ENCODE peak calls at places on chromosomes 1 and 21, in four cellular contexts. N is IMR-90, Q is H1, A is mesendoderm. O is an unnamed sample. For H3K4me1, the result is how much of the 10 kb centered on the place peaks cover.

GRCh38 chr1:80498673-80499072 is 1302.1 kb upstream of the ADGRL2 start:
- DNase-seq in N (no peak), Q (no peak), A (no peak), O (no peak)

GRCh38 chr1:228272831-228273571 is 65.2 kb downstream of the OBSCN start:
- DNase-seq in N (no peak), Q (peak), A (no peak), O (peak)

GRCh38 chr1:172449585-172450523 is 6.0 kb upstream of the PIGC start:
- DNase-seq in N (peak), Q (peak), A (peak), O (peak)

GRCh38 chr1:109910123-109910962 is at the start of gene CSF1:
- DNase-seq in N (peak), Q (peak), A (peak), O (peak)

GRCh38 chr1:11790880-11791715 is 14.7 kb downstream of the MTHFR start:
- DNase-seq in N (peak), Q (no peak), A (no peak), O (no peak)

GRCh38 chr1:78833491-78833890 is 173.0 kb downstream of the ADGRL4 start:
- DNase-seq in N (peak), Q (no peak), A (no peak), O (no peak)

GRCh38 chr1:220528049-220528678 is at the start of gene MARK1:
- DNase-seq in N (no peak), Q (peak), A (peak), O (peak)

GRCh38 chr21:34830386-34831140 is 161.8 kb downstream of the CLIC6 start:
- DNase-seq in N (no peak), Q (no peak), A (no peak), O (no peak)

GRCh38 chr1:22375601-22376000 is 76.0 kb upstream of the ZBTB40 start:
- DNase-seq in N (no peak), Q (no peak), A (no peak), O (no peak)

GRCh38 chr1:236149003-236149595 is 6.8 kb downstream of the GPR137B start:
- DNase-seq in N (no peak), Q (no peak), A (no peak), O (no peak)

GRCh38 chr1:77288275-77288674 is 6.5 kb downstream of the AK5 start:
- DNase-seq in N (peak), Q (no peak), A (no peak), O (no peak)

GRCh38 chr1:61270761-61271411 is 188.5 kb downstream of the NFIA start:
- DNase-seq in N (peak), Q (no peak), A (no peak), O (no peak)

GRCh38 chr1:183287191-183287675 is 101.2 kb downstream of the LAMC2 start:
- DNase-seq in N (peak), Q (no peak), A (peak), O (no peak)

GRCh38 chr1:109978761-109979488 is 5.6 kb upstream of the AHCYL1 start:
- DNase-seq in N (peak), Q (no peak), A (no peak), O (no peak)

GRCh38 chr1:85022700-85023099 is 25.6 kb downstream of the MCOLN3 start:
- DNase-seq in N (no peak), Q (no peak), A (no peak), O (no peak)

GRCh38 chr1:10514490-10515235 is 39.9 kb downstream of the PEX14 start:
- DNase-seq in N (peak), Q (no peak), A (peak), O (no peak)

GRCh38 chr1:205523891-205524793 is 19.7 kb downstream of the CDK18 start:
- DNase-seq in N (peak), Q (peak), A (peak), O (peak)
- H4K5ac ChIP-seq in N (no peak), Q (no peak), A (no peak), O (no peak)

GRCh38 chr1:1151306-1151705 is 22.4 kb upstream of the TTLL10 start:
- DNase-seq in N (no peak), Q (no peak), A (no peak), O (no peak)

GRCh38 chr1:1157033-1157365 is 16.7 kb upstream of the TTLL10 start:
- DNase-seq in N (no peak), Q (no peak), A (no peak), O (no peak)

GRCh38 chr1:1155258-1155657 is 18.4 kb upstream of the TTLL10 start:
- DNase-seq in N (no peak), Q (no peak), A (no peak), O (no peak)

GRCh38 chr1:1156140-1157032 is 17.3 kb upstream of the TTLL10 start:
- DNase-seq in N (no peak), Q (no peak), A (no peak), O (no peak)

DNA sequence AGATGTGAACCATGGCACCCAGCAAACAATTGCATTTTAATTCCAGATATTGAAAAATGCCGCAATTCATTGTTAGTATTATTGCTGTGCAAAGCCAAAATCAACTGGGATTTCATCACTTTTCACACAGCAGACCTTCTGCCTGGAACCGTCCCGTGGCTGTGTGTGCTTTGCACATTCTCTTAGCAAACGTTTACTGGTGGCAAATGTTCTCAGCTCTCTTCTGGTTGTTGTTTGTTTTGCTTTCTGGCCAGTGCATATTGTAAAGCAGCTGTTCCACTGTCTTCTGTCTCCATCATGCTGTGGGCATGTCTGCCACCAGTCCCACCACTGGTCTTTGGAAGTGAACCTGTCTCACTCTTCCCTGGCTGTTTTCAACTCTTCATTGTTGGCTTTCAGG is 19.8 kb upstream of the TTLL10 start:
- DNase-seq in N (peak), Q (no peak), A (no peak), O (no peak)
- H3K4me1 ChIP-seq in N (under half), Q (under half), A (under half), O (under half)

DNA sequence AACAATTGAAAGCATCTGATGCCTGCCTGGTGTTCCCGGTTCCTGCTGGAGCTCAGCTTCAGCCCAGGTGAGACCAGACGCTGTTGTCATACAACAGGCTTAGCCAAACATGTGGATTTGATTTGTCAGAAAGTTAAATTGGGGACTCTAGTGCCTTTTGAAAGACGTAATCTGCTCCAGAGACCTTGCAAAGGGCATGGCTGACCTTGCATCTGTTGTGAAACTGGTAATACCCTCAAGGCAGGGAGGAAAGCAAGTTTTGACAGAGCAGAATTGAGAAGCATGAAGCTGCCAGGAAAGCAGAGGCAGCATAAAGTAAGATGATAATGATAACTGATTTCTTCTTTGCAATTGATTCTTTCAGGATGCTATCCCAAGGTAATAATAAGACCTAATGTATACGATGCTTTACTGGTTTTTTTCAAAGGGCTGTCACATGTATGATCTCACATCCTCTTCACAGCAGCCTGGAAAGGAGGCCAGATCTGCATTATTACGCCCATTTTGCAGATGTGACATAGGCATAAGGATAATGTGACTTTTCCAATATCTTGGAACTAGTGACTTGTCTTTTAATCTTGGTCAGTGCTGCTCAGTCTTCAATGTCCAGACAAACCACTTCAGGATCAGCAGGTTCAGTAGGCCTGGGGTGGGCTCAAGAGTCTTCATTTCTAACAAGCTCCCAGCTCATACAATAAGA is 24.7 kb upstream of the CNN3 start:
- DNase-seq in N (no peak), Q (no peak), A (no peak), O (no peak)
- H4K5ac ChIP-seq in N (no peak), Q (no peak), A (no peak), O (no peak)

GRCh38 chr1:3117879-3118278 is 48.9 kb downstream of the PRDM16 start:
- DNase-seq in N (no peak), Q (no peak), A (no peak), O (no peak)
- H3K4me1 ChIP-seq in N (under half), Q (under half), A (under half), O (under half)

GRCh38 chr1:29547300-29547699 is 311.0 kb downstream of the PTPRU start:
- DNase-seq in N (no peak), Q (no peak), A (no peak), O (no peak)

GRCh38 chr1:29550119-29550841 is 314.0 kb downstream of the PTPRU start:
- DNase-seq in N (no peak), Q (peak), A (peak), O (peak)

GRCh38 chr1:29549001-29549400 is 312.7 kb downstream of the PTPRU start:
- DNase-seq in N (no peak), Q (no peak), A (no peak), O (no peak)

GRCh38 chr1:29546496-29546895 is 310.2 kb downstream of the PTPRU start:
- DNase-seq in N (no peak), Q (no peak), A (no peak), O (no peak)

GRCh38 chr1:29548091-29548490 is 311.8 kb downstream of the PTPRU start:
- DNase-seq in N (no peak), Q (no peak), A (no peak), O (no peak)
- H4K5ac ChIP-seq in N (no peak), Q (no peak), A (no peak), O (no peak)

DNA sequence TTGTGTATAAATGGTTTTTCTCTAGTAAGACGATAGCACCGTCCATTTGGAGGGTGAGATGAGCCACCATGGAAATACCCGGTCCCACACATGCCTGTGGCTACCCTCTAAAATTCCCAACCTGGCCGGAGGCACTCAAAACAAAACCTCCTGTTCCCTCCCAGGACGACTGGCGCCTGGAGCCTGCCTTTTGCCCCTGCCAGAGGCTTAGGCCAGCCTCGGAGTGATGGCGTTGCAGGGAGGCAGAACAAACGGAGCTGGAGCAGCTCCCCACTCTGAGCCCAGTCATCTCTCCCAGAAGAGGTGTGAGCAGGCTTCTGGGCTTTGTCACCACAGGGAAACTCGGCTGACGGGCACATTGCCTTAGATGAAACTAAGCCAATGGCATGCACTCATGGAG is 213.7 kb upstream of the HOOK1 start:
- DNase-seq in N (no peak), Q (no peak), A (no peak), O (peak)
- H3K4me1 ChIP-seq in N (under half), Q (under half), A (under half), O (under half)

DNA sequence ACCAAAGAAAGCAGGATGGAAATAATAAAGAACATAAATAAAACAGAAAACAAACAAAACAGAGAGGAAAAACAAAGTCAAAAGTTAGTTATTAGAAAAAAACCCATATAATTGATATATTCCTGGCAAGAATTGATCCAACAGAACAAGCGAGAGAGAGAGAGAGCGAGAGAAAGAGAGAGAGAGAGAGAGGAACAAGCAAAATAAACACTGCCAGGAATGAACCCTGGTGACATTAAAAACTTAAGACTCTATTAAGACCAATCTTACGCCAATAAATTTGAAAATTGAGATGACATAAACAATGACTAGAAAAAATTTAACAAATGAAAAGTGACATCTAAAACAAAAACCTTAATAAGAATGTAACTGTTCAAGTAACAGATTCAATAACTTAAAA is 64.1 kb downstream of the COP1 start:
- DNase-seq in N (no peak), Q (no peak), A (no peak), O (no peak)
- H4K5ac ChIP-seq in N (no peak), Q (no peak), A (no peak), O (no peak)

GRCh38 chr1:158011714-158012113 is 18.3 kb downstream of the KIRREL1 start:
- DNase-seq in N (peak), Q (no peak), A (no peak), O (no peak)
- H3K4me1 ChIP-seq in N (half or more), Q (under half), A (half or more), O (under half)

DNA sequence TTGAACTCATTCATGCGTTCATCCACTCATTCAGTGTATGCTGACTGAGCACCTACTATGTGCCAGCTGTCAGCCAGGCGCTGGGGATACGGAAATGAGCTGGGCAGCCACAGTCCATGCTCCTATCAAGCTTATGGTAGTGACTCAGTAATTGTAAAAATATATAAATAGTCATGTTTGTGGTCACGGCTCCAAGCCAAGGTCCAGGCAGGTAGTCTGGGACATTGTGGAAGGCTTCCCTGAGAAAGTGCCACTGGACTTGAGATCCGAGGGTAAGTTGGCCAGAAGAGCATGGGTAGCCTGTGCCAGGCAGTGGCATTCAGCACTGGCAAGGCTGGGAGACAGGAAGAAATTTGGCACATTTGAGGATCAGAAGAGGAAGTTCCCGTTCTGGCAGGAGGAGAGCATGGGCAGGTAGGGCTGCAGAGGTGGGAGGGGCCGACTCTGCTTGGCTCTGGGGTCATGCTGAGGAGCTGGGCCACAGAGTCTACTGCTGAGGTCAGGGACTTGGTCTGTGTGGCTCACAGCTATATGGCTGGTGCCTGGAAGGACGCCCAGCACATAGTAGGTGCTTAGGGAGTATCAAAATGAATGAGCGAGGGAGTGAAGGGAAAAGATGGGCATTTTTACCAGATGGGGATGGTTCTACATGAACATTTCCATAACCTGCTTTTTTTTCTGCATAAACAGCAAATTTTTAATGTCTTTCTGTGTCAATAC is 6.9 kb downstream of the PTPRF start:
- DNase-seq in N (peak), Q (no peak), A (no peak), O (no peak)
- H4K5ac ChIP-seq in N (no peak), Q (no peak), A (no peak), O (no peak)

GRCh38 chr1:8197493-8198282 is 120.2 kb upstream of the SLC45A1 start:
- DNase-seq in N (peak), Q (no peak), A (peak), O (no peak)
- H3K4me1 ChIP-seq in N (under half), Q (under half), A (under half), O (under half)